ENCODE peak calls at places on chromosome 13, in four cellular contexts. I is kidney glomerular epithelial cell, Y is HFFc6, W is HuH-7.5. E is an unnamed sample.
A peak's percentile ranks its signal among the peaks of the same experiment; 100 is the strongest.

GRCh38 chr13:49356224-49356623 is 87.6 kb downstream of the CAB39L start:
- DNase-seq in I (peak; percentile 89), Y (peak; percentile 89), W (no peak), E (no peak)

GRCh38 chr13:44746690-44747089 is 170.6 kb upstream of the TSC22D1 start:
- DNase-seq in I (no peak), Y (no peak), W (no peak), E (no peak)

GRCh38 chr13:80783926-80784325 is 443.0 kb upstream of the SPRY2 start:
- DNase-seq in I (peak; percentile 98), Y (no peak), W (no peak), E (no peak)

GRCh38 chr13:98103942-98104880 is 38.7 kb upstream of the FARP1 start:
- DNase-seq in I (no peak), Y (peak; percentile 47), W (peak; percentile 19), E (peak; percentile 43)

GRCh38 chr13:91058066-91058465 is 289.4 kb upstream of the MIR17HG start:
- DNase-seq in I (peak; percentile 22), Y (no peak), W (no peak), E (peak; percentile 5)

GRCh38 chr13:49082653-49083536 is 107.2 kb downstream of the FNDC3A start:
- DNase-seq in I (peak; percentile 6), Y (peak; percentile 81), W (no peak), E (no peak)

GRCh38 chr13:70967564-70967963 is 859.3 kb upstream of the KLHL1 start:
- DNase-seq in I (no peak), Y (no peak), W (no peak), E (no peak)

GRCh38 chr13:48505597-48506091 is 27.2 kb downstream of the RCBTB2 start:
- DNase-seq in I (no peak), Y (peak; percentile 21), W (no peak), E (no peak)

GRCh38 chr13:99045396-99045795 is 67.5 kb upstream of the DOCK9 start:
- DNase-seq in I (no peak), Y (peak; percentile 50), W (no peak), E (no peak)

GRCh38 chr13:36706755-36707154 is 32.9 kb downstream of the SERTM1 start:
- DNase-seq in I (peak; percentile 41), Y (peak; percentile 59), W (no peak), E (no peak)

GRCh38 chr13:51760592-51760991 is 43.4 kb downstream of the DHRS12 start:
- DNase-seq in I (no peak), Y (no peak), W (no peak), E (no peak)

GRCh38 chr13:69418319-69418718 is 689.3 kb upstream of the ATXN8OS start:
- DNase-seq in I (no peak), Y (no peak), W (no peak), E (no peak)

GRCh38 chr13:79776538-79776937 is 295.6 kb downstream of the NDFIP2 start:
- DNase-seq in I (no peak), Y (peak; percentile 24), W (no peak), E (no peak)

GRCh38 chr13:68481130-68481529 is 1251.0 kb upstream of the PCDH9 start:
- DNase-seq in I (no peak), Y (no peak), W (no peak), E (no peak)

GRCh38 chr13:107361666-107362065 is 793.7 kb upstream of the ARGLU1 start:
- DNase-seq in I (no peak), Y (no peak), W (no peak), E (no peak)

GRCh38 chr13:30373727-30374126 is 48.6 kb upstream of the UBE2L5 start:
- DNase-seq in I (no peak), Y (no peak), W (no peak), E (no peak)

GRCh38 chr13:48235100-48235813 is 2.3 kb downstream of the ITM2B start:
- DNase-seq in I (peak; percentile 48), Y (peak; percentile 46), W (no peak), E (no peak)

GRCh38 chr13:45055902-45056648 is 64.2 kb upstream of the GTF2F2 start:
- DNase-seq in I (no peak), Y (peak; percentile 60), W (no peak), E (no peak)

GRCh38 chr13:98089246-98089645 is 53.6 kb upstream of the FARP1 start:
- DNase-seq in I (no peak), Y (peak; percentile 83), W (no peak), E (no peak)

GRCh38 chr13:26946675-26947342 is 186.2 kb upstream of the GPR12 start:
- DNase-seq in I (peak; percentile 48), Y (peak; percentile 50), W (peak; percentile 54), E (peak; percentile 50)

GRCh38 chr13:35808846-35809245 is 322.3 kb downstream of the DCLK1 start:
- DNase-seq in I (no peak), Y (no peak), W (no peak), E (no peak)

GRCh38 chr13:97026759-97027555 is 32.7 kb upstream of the OXGR1 start:
- DNase-seq in I (no peak), Y (no peak), W (no peak), E (no peak)

GRCh38 chr13:100075700-100076587 is 12.9 kb upstream of the PCCA start:
- DNase-seq in I (no peak), Y (peak; percentile 6), W (no peak), E (no peak)

E was measured in A549.